ENCODE peak calls at places on chromosomes 11 and 22, in four cellular contexts. X, A, S and J are unnamed samples.

GRCh38 chr11:3109921-3110706 is 52.9 kb upstream of the CARS1 start:
- DNase-seq in S (peak), A (peak), X (no peak), J (no peak)

GRCh38 chr11:70371241-70371640 is 27.1 kb upstream of the CTTN start:
- DNase-seq in X (peak), S (no peak), A (peak), J (no peak)

GRCh38 chr22:17366329-17366728 is 2.9 kb upstream of the CECR2 start:
- DNase-seq in A (no peak), S (no peak), X (no peak), J (no peak)

GRCh38 chr11:110463153-110463552 is 33.4 kb downstream of the FDX1 start:
- DNase-seq in X (peak), S (peak), A (peak), J (peak)

GRCh38 chr11:58395581-58395980 is 11.1 kb downstream of the OR5B3 start:
- DNase-seq in A (no peak), S (no peak), X (peak), J (no peak)

GRCh38 chr11:7595016-7595869 is 78.1 kb downstream of the CYB5R2 start:
- DNase-seq in S (no peak), X (no peak), A (no peak), J (peak)

GRCh38 chr11:57324886-57325734 is at the start of gene TNKS1BP1:
- DNase-seq in S (peak), X (peak), A (peak), J (peak)

GRCh38 chr11:66568124-66568916 is at the start of gene CTSF:
- DNase-seq in X (peak), S (peak), A (peak), J (peak)

GRCh38 chr22:26783886-26784285 is 126.5 kb downstream of the MIAT start:
- DNase-seq in S (no peak), A (no peak), X (no peak), J (no peak)

GRCh38 chr11:61833926-61834277 is 5.8 kb downstream of the FADS2 start:
- DNase-seq in S (no peak), X (no peak), A (no peak), J (no peak)

GRCh38 chr11:120354779-120355178 is 18.6 kb downstream of the ARHGEF12 start:
- DNase-seq in A (no peak), S (no peak), X (peak), J (no peak)

GRCh38 chr11:60370811-60371297 is 7.5 kb upstream of the MS4A7 start:
- DNase-seq in A (peak), X (no peak), S (no peak), J (no peak)

GRCh38 chr11:115135936-115136335 is 368.3 kb downstream of the CADM1 start:
- DNase-seq in S (no peak), A (no peak), X (no peak), J (no peak)

GRCh38 chr11:28887681-28888080 is 779.5 kb downstream of the METTL15 start:
- DNase-seq in S (no peak), A (peak), X (no peak), J (no peak)

GRCh38 chr11:69984457-69985261 is 93.5 kb upstream of the ANO1 start:
- DNase-seq in S (no peak), X (no peak), A (no peak), J (peak)

GRCh38 chr11:64150481-64151239 is 15.3 kb downstream of the MACROD1 start:
- DNase-seq in A (no peak), S (no peak), X (no peak), J (no peak)

GRCh38 chr11:60777106-60777505 is 8.0 kb upstream of the MS4A10 start:
- DNase-seq in S (no peak), X (no peak), A (no peak), J (no peak)

GRCh38 chr11:46286789-46287188 is 9.3 kb downstream of the CREB3L1 start:
- DNase-seq in X (no peak), S (no peak), A (no peak), J (no peak)

GRCh38 chr11:112477152-112477928 is 216.7 kb upstream of the PLET1 start:
- DNase-seq in X (no peak), S (no peak), A (no peak), J (no peak)

GRCh38 chr22:42742940-42743339 is 22.3 kb upstream of the A4GALT start:
- DNase-seq in X (no peak), A (no peak), S (no peak), J (no peak)

GRCh38 chr22:41092023-41092817 is at the start of gene EP300:
- DNase-seq in X (peak), S (peak), A (peak), J (peak)

GRCh38 chr11:132037467-132037862 is 667.0 kb downstream of the NTM start:
- DNase-seq in X (no peak), S (no peak), A (no peak), J (no peak)

GRCh38 chr22:44326549-44326881 is 13.8 kb upstream of the SHISAL1 start:
- DNase-seq in X (no peak), S (no peak), A (no peak), J (no peak)

GRCh38 chr11:128806496-128807261 is 60.4 kb downstream of the KCNJ1 start:
- DNase-seq in A (no peak), S (no peak), X (peak), J (peak)

GRCh38 chr22:20507253-20508066 is at the start of gene MED15:
- DNase-seq in S (peak), A (peak), X (peak), J (peak)

GRCh38 chr22:39242809-39243442 is 1.9 kb downstream of the PDGFB start:
- DNase-seq in A (no peak), X (no peak), S (peak), J (no peak)

GRCh38 chr11:117180661-117181585 is 2.4 kb downstream of the SIDT2 start:
- DNase-seq in X (peak), A (peak), S (no peak), J (peak)

GRCh38 chr22:40953446-40953845 is 2.3 kb downstream of the RBX1 start:
- DNase-seq in X (no peak), A (no peak), S (no peak), J (peak)

GRCh38 chr11:20116825-20117224 is 43.5 kb downstream of the DBX1 start:
- DNase-seq in A (no peak), S (no peak), X (no peak), J (no peak)

GRCh38 chr11:126917531-126918204 is 82.9 kb downstream of the KIRREL3 start:
- DNase-seq in A (no peak), X (peak), S (peak), J (peak)

GRCh38 chr11:35190804-35191348 is 51.9 kb downstream of the CD44 start:
- DNase-seq in X (peak), A (no peak), S (no peak), J (peak)

GRCh38 chr11:47229161-47229560 is 14.4 kb downstream of the DDB2 start:
- DNase-seq in A (no peak), X (no peak), S (no peak), J (no peak)

GRCh38 chr22:29825578-29825977 is 12.5 kb downstream of the ASCC2 start:
- DNase-seq in S (no peak), X (no peak), A (no peak), J (no peak)

GRCh38 chr11:103091441-103091809 is 535 bp downstream of the DCUN1D5 start:
- DNase-seq in A (peak), S (peak), X (peak), J (peak)

GRCh38 chr11:103091810-103092524 is at the start of gene DCUN1D5:
- DNase-seq in S (peak), A (peak), X (peak), J (peak)

GRCh38 chr11:103086461-103086860 is 5.5 kb downstream of the DCUN1D5 start:
- DNase-seq in S (no peak), X (peak), A (no peak), J (no peak)

GRCh38 chr11:103085758-103086365 is 6.1 kb downstream of the DCUN1D5 start:
- DNase-seq in S (no peak), A (peak), X (peak), J (peak)

GRCh38 chr11:103091024-103091423 is 936 bp downstream of the DCUN1D5 start:
- DNase-seq in X (peak), S (no peak), A (peak), J (peak)
- H3K27ac ChIP-seq in X (peak), S (peak), A (no peak), J (peak)

DNA sequence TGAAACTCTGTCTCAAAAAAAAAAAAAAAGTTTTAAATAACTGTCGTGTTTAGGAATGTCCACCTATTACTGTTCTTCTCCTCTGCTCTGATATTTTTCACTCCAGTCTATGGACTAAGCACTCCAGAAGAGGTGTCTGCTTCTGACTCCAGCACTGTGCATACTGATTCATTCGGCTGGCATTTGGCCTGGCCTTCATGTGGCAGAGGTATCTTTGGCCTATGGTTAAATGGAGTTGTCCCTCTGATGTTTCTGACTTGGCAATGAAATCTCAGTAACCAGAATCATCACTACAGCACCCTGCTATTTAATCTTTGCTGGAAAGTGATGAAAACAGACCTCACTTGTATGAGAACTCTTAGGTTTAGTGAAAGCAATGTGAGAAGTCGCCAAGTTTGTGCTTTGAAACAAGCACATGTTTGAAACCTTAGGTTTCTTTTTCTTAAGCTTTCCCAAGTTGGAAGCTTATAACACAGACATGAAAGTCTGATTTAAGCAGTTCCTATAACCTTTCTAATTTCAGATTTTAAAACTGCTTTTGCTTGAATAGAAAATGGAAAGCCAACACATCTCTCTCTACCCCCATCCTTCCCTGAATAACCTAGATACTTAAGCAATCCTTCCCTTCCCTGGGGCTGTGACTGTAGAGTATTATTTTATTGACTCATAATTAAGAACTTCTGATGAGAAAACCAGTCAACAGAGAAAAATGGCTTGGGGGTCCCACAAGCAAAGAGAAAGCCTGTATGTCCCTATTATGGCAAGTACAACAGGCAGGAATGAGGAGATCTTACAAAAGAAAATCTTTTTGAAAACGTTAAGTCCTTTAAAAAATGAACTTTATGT is 155.0 kb downstream of the MAML2 start:
- DNase-seq in A (peak), X (peak), S (peak), J (peak)
- H2AFZ ChIP-seq in A (peak), X (no peak), S (no peak), J (no peak)

DNA sequence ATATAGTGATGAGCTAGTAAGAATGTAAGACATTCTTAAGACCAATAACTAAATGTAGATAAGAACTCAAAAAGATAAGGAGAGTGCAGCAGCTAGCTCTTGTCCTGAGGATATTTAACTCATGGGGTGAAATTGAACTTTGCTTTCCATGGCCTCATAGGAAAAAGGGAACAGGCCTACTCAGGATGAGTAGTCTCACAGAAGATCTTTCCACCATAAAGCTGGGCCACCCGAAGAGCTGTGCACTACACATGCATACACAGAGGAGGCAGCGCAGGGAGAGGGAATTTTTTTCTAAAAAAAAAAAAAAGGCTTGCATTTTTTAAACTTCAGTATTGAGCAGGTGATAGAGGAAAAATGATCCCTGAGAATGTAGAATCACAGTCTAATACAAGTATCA is 59.9 kb upstream of the CFAP300 start:
- DNase-seq in X (no peak), A (no peak), S (no peak), J (no peak)
- TF ChIP-seq CTCF in X (no peak), A (no peak), S (no peak), J (no peak)

DNA sequence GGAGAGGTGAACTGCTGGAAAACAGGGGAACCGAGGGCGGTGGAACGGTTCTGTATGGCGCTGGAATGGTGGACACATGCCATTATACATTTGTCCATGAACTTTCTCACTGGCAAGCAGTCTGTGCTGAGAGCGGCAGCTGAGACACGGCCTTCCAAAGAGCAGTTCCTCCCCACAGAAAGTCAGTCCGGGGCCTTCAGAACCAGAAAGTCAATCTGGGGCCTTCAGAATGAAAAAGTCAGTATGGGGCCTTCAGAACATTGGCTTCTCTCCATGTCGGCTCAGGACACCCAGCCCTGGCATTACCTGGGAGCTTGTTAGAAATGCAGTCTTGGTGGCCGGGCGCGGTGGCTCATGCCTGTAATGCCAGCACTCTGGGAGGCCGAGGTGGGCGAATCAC is 8.8 kb downstream of the TXN2 start:
- DNase-seq in A (no peak), X (no peak), S (no peak), J (no peak)
- H3K27ac ChIP-seq in A (no peak), X (peak), S (no peak), J (no peak)

GRCh38 chr11:11163669-11164377 is 189.2 kb downstream of the CSNK2A3 start:
- DNase-seq in S (no peak), A (no peak), X (no peak), J (no peak)
- H2AFZ ChIP-seq in S (no peak), A (no peak), X (no peak), J (no peak)

GRCh38 chr11:102639656-102640055 is 14.5 kb upstream of the MMP20 start:
- DNase-seq in A (no peak), X (no peak), S (no peak), J (no peak)
- TF ChIP-seq CTCF in A (no peak), X (no peak), S (no peak), J (no peak)

GRCh38 chr11:8779107-8779506 is 96.5 kb downstream of the RPL27A start:
- DNase-seq in X (no peak), A (no peak), S (no peak), J (no peak)
- H3K27ac ChIP-seq in X (no peak), A (no peak), S (no peak), J (peak)

GRCh38 chr11:33915521-33915920 is 23.6 kb upstream of the LMO2 start:
- DNase-seq in A (no peak), S (no peak), X (no peak), J (no peak)

GRCh38 chr11:33910960-33911339 is 19.1 kb upstream of the LMO2 start:
- DNase-seq in A (no peak), X (no peak), S (no peak), J (no peak)

GRCh38 chr11:33913991-33914390 is 22.1 kb upstream of the LMO2 start:
- DNase-seq in A (no peak), X (no peak), S (no peak), J (no peak)

GRCh38 chr11:33910261-33910959 is 18.5 kb upstream of the LMO2 start:
- DNase-seq in S (no peak), A (peak), X (no peak), J (peak)

DNA sequence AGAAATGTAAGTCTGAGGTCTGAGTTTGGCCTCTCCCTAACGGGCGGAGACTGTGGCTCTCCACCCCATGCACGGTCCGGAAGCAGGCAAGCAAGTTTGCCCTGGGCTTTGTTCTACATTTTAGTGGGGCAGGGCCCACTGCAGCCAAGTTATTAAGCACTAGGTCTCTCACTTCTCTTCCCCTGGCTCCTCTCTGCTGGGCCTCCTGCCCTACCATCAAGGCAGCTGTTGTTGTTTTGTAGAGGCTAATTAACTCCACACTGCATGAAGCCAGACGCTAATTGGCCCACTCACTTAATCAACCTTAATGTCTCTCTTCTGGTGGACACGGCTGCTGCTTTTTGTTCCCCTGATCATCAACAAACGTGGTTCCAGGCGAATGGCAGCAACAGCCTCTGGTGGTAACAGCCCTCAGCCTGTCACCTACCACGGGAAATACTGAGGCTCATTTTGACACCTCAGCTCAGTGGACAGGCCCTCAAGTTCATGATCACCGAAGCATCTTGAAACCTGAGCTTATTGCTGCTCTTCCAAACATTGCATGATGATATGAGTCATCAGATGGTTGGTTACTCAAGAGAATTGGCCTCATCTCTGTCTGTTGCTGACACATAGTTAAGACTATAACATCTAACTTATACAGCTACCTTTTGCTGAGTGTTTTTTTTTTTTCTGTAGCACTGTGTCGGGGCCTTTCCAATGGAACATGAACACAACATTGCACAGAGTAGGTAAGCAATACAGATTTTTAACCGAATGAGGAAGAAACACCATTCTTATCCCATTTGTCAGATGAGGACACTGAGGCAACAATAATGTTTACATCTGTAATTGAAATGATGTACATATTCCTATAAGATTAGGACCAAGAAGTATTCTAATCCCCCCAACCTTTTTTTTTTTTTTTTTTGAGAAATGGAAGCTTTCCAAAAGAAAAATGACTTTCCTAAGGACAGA is 20.8 kb upstream of the LMO2 start:
- DNase-seq in S (peak), A (no peak), X (peak), J (peak)
- H2AFZ ChIP-seq in S (no peak), A (no peak), X (no peak), J (no peak)

DNA sequence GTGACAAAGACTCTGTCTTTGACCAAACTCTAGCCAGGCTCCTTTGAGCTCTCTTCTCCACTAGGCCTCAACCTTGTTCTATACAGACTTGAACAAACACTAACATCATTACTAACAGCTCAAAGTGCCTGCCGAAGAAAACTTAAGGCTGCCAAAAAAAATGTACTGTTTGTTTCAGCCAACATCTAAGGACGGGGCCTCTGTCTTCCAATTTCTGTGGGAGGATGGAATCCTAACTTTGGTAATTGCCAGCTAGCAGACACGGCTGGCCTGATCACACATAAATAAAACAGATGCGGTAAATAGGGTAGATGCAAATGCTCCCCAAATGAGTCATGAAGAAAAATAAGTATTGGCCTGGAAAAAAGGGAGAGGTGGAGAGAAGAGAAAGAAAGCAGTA is 394.3 kb downstream of the TMEM135 start:
- DNase-seq in S (no peak), X (peak), A (no peak), J (peak)
- TF ChIP-seq CTCF in S (no peak), X (no peak), A (no peak), J (no peak)

GRCh38 chr22:22772396-22772795 is 115.2 kb upstream of the IGLL5 start:
- DNase-seq in A (no peak), X (no peak), S (no peak), J (no peak)
- H3K27ac ChIP-seq in A (no peak), X (no peak), S (no peak), J (no peak)